ENCODE peak calls at places on chromosomes 13 and 19, in eight cellular contexts. D, E, G, S, F, B, H and M are unnamed samples. For H3K4me1, the result is how much of the 10 kb centered on the place peaks cover.

GRCh38 chr19:13764101-13764807 is at the start of gene MRI1:
- DNase-seq in D (peak), E (peak), G (peak), S (peak), F (peak), B (peak), H (peak), M (peak)

GRCh38 chr13:26999499-26999898 is 172.1 kb downstream of the USP12 start:
- DNase-seq in D (no peak), E (no peak), G (no peak), S (no peak), F (no peak), B (no peak), H (no peak), M (no peak)

GRCh38 chr13:27621366-27622101 is at the start of gene POLR1D:
- DNase-seq in D (peak), E (peak), G (peak), S (peak), F (peak), B (peak), H (peak), M (peak)

GRCh38 chr19:16249826-16250434 is 52.2 kb downstream of the AP1M1 start:
- DNase-seq in D (no peak), E (no peak), G (no peak), S (no peak), F (no peak), B (no peak), H (no peak), M (no peak)

GRCh38 chr19:33287438-33287837 is 14.9 kb downstream of the CEBPA start:
- DNase-seq in D (no peak), E (no peak), G (no peak), S (no peak), F (no peak), B (no peak), H (no peak), M (no peak)

GRCh38 chr13:112451512-112452379 is 75.6 kb downstream of the SPACA7 start:
- DNase-seq in D (no peak), E (peak), G (peak), S (no peak), F (no peak), B (no peak), H (peak), M (no peak)

GRCh38 chr19:30009013-30009412 is 67.0 kb downstream of the URI1 start:
- DNase-seq in D (no peak), E (no peak), G (no peak), S (no peak), F (no peak), B (no peak), H (no peak), M (no peak)

GRCh38 chr19:13978306-13978705 is 26.0 kb downstream of the DCAF15 start:
- DNase-seq in D (peak), E (peak), G (peak), S (peak), F (peak), B (peak), H (peak), M (peak)

GRCh38 chr13:74644239-74644638 is 510.0 kb upstream of the KLF12 start:
- DNase-seq in D (no peak), E (no peak), G (no peak), S (no peak), F (no peak), B (no peak), H (no peak), M (no peak)

GRCh38 chr13:99442273-99442895 is 58.9 kb upstream of the TM9SF2 start:
- DNase-seq in D (no peak), E (peak), G (peak), S (no peak), F (no peak), B (peak), H (peak), M (peak)

GRCh38 chr13:27634791-27635190 is 13.1 kb downstream of the POLR1D start:
- DNase-seq in D (no peak), E (no peak), G (no peak), S (no peak), F (no peak), B (no peak), H (no peak), M (no peak)

GRCh38 chr13:101569807-101570206 is 117.3 kb downstream of the ITGBL1 start:
- DNase-seq in D (no peak), E (no peak), G (no peak), S (no peak), F (no peak), B (no peak), H (no peak), M (no peak)
- TF ChIP-seq CTCF in D (no peak), E (no peak), G (no peak), S (no peak), F (no peak), B (no peak), H (no peak), M (no peak)

DNA sequence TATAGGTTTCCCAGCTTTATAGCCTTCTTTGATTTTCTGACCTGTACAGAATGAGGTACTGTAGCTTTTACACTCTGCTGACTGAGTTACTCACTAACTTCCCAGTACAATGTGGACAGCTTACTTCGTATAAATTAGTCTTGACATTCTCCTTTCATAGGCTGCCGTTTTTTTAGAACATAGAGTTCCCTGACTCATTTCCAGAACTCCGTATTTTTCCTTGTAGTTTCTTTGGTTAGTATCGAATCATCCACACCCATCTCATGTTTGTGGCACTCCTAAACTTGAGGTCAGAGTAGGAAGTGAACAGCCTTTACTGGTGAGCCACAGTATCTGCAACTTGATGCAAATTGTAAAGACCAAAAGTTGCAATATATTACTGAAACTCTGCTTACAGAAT is 303.9 kb downstream of the SLITRK5 start:
- DNase-seq in D (no peak), E (no peak), G (no peak), S (no peak), F (no peak), B (no peak), H (no peak), M (no peak)
- H3K4me3 ChIP-seq in D (no peak), E (no peak), G (no peak), S (no peak), F (no peak), B (no peak), H (no peak), M (no peak)

GRCh38 chr19:49419173-49419572 is 4.1 kb downstream of the PTH2 start:
- DNase-seq in D (no peak), E (no peak), G (no peak), S (no peak), F (no peak), B (no peak), H (no peak), M (no peak)
- H3K4me1 ChIP-seq in D (under half), E (under half), G (under half), S (under half), F (under half), B (under half), H (under half), M (under half)

GRCh38 chr19:4690362-4690761 is 20.2 kb upstream of the MYDGF start:
- DNase-seq in D (no peak), E (no peak), G (no peak), S (no peak), F (no peak), B (no peak), H (no peak), M (no peak)
- TF ChIP-seq CTCF in D (no peak), E (no peak), G (no peak), S (no peak), F (no peak), B (peak), H (no peak), M (no peak)

GRCh38 chr13:93246069-93246468 is 19.5 kb downstream of the GPC6 start:
- DNase-seq in D (no peak), E (no peak), G (no peak), S (no peak), F (no peak), B (no peak), H (no peak), M (no peak)

GRCh38 chr13:93243375-93244063 is 16.9 kb downstream of the GPC6 start:
- DNase-seq in D (no peak), E (no peak), G (no peak), S (no peak), F (no peak), B (no peak), H (no peak), M (no peak)

GRCh38 chr13:93248627-93249047 is 22.0 kb downstream of the GPC6 start:
- DNase-seq in D (no peak), E (peak), G (peak), S (no peak), F (no peak), B (no peak), H (no peak), M (peak)

GRCh38 chr13:93244141-93244917 is 17.7 kb downstream of the GPC6 start:
- DNase-seq in D (no peak), E (no peak), G (no peak), S (no peak), F (no peak), B (no peak), H (no peak), M (peak)

GRCh38 chr13:93244918-93245280 is 18.3 kb downstream of the GPC6 start:
- DNase-seq in D (no peak), E (no peak), G (no peak), S (no peak), F (no peak), B (no peak), H (no peak), M (no peak)
- H3K4me3 ChIP-seq in D (peak), E (peak), G (peak), S (peak), F (peak), B (no peak), H (no peak), M (peak)

DNA sequence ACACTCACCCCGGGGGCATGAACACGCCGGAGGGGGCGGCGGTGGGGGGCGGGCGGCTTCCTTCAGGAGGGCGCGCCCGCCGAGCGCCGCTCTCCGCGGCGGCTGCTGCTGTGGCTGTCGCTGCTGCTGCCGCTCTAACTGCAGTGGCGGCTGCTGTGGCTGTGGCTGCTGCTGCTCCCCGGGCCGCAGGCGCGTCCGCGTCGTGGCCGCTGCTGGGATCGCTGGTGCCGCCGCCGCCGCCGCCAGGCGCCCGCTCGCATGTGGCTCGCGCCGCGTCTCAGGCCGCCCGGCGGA is at the start of gene BBC3:
- DNase-seq in D (no peak), E (no peak), G (no peak), S (no peak), F (no peak), B (no peak), H (no peak), M (no peak)
- H3K4me1 ChIP-seq in D (under half), E (half or more), G (under half), S (under half), F (half or more), B (under half), H (under half), M (under half)

DNA sequence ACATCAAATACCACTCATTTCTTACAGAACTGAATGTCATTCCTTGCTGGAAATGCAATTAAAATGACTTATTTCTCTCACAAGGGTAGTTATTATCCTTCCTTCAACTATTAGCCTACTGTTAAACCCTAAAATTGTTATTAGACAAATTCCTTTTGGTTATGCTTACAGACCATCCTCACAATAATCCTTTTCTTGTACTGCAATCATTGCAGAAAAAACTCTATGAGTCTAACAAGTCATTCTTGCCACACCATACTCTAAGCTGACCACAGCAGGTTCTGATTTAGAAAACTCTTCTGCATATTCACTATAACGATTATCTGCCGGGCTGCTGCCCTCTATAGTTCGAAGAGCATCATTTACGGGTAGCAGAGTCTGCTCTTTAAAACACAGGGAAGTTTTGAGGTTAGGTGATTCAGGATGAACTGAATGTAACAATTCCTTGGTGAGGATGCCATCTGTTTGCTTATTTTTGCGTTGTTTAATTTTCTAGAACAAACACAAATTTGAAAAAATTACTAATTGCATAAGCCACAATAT is 38.2 kb downstream of the MTMR6 start:
- DNase-seq in D (no peak), E (no peak), G (peak), S (no peak), F (no peak), B (no peak), H (no peak), M (peak)
- TF ChIP-seq CTCF in D (no peak), E (no peak), G (peak), S (no peak), F (no peak), B (peak), H (no peak), M (peak)

DNA sequence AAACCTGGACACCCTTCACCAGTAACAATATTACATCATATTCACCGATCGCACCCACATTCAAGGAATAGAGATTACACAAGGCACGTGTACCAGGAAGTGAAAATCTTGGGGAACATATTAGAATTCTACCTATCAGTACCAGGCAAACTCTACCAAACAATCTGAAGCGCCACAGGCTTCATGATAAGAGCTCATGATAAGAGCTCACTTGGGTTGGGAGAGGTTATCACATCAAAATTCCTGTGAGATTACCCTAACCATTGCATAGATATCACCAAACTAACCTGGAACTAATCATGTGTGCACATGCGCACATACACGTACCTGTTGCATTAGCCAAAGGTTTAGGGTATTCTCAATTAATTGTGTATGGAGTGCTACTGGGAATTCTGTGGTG is 1861.3 kb downstream of the PCDH9 start:
- DNase-seq in D (no peak), E (no peak), G (no peak), S (no peak), F (no peak), B (no peak), H (no peak), M (no peak)
- H3K4me3 ChIP-seq in D (no peak), E (no peak), G (no peak), S (no peak), F (no peak), B (no peak), H (no peak), M (no peak)